ENCODE peak calls at places on chromosome 7, in five cellular contexts. W is lower lobe of right lung; U is tibial artery; C is CD4-positive, CD25-positive, alpha-beta regulatory T cell; Z is breast epithelium. Q is an unnamed sample.

GRCh38 chr7:1585142-1585981 is 15.5 kb upstream of the PSMG3 start:
- DNase-seq in W (no peak), U (no peak), C (no peak), Z (no peak), Q (no peak)

GRCh38 chr7:108455833-108456677 is at the start of gene NRCAM:
- DNase-seq in W (peak; percentile 51), U (no peak), C (peak; percentile 34), Z (no peak), Q (no peak)

GRCh38 chr7:125347264-125347663 is 417.6 kb upstream of the POT1 start:
- DNase-seq in W (no peak), U (no peak), C (no peak), Z (no peak), Q (no peak)

GRCh38 chr7:131600578-131600977 is 44.1 kb upstream of the PODXL start:
- DNase-seq in W (no peak), U (no peak), C (no peak), Z (no peak), Q (no peak)

GRCh38 chr7:102119213-102119651 is 167.4 kb upstream of the SH2B2 start:
- DNase-seq in W (no peak), U (no peak), C (no peak), Z (no peak), Q (no peak)

GRCh38 chr7:142311876-142312275 is 54.0 kb upstream of the PRSS58 start:
- DNase-seq in W (no peak), U (no peak), C (no peak), Z (no peak), Q (no peak)

GRCh38 chr7:10974717-10975032 is 1.0 kb downstream of the PHF14 start:
- DNase-seq in W (no peak), U (no peak), C (peak; percentile 34), Z (no peak), Q (no peak)

GRCh38 chr7:26103541-26104070 is 48.4 kb upstream of the NFE2L3 start:
- DNase-seq in W (no peak), U (no peak), C (no peak), Z (no peak), Q (no peak)

GRCh38 chr7:117862378-117862777 is 10.9 kb downstream of the CTTNBP2 start:
- DNase-seq in W (no peak), U (no peak), C (no peak), Z (no peak), Q (no peak)

GRCh38 chr7:157926107-157926506 is 589.3 kb downstream of the DNAJB6 start:
- DNase-seq in W (no peak), U (no peak), C (no peak), Z (no peak), Q (no peak)

GRCh38 chr7:51187941-51188340 is 128.7 kb downstream of the COBL start:
- DNase-seq in W (no peak), U (no peak), C (no peak), Z (no peak), Q (no peak)

GRCh38 chr7:16702433-16702832 is 51.1 kb upstream of the TSPAN13 start:
- DNase-seq in W (no peak), U (no peak), C (no peak), Z (no peak), Q (no peak)

GRCh38 chr7:301291-302053 is 11.5 kb downstream of the FOXL3 start:
- DNase-seq in W (no peak), U (peak; percentile 57), C (no peak), Z (no peak), Q (no peak)

GRCh38 chr7:127530148-127530547 is 55.2 kb downstream of the GCC1 start:
- DNase-seq in W (no peak), U (no peak), C (no peak), Z (no peak), Q (no peak)

GRCh38 chr7:44693641-44694313 is 54.9 kb upstream of the ZMIZ2 start:
- DNase-seq in W (peak; percentile 45), U (no peak), C (no peak), Z (no peak), Q (no peak)

GRCh38 chr7:8228766-8229674 is 32.9 kb downstream of the ICA1 start:
- DNase-seq in W (no peak), U (no peak), C (no peak), Z (no peak), Q (no peak)

GRCh38 chr7:95327356-95327755 is 3.0 kb upstream of the PON1 start:
- DNase-seq in W (no peak), U (no peak), C (no peak), Z (no peak), Q (no peak)

GRCh38 chr7:99109108-99110051 is 34.5 kb downstream of the SMURF1 start:
- DNase-seq in W (no peak), U (peak; percentile 71), C (peak; percentile 29), Z (no peak), Q (no peak)

GRCh38 chr7:54799792-54800191 is 40.8 kb upstream of the SEC61G start:
- DNase-seq in W (no peak), U (no peak), C (no peak), Z (no peak), Q (no peak)

GRCh38 chr7:127536426-127537152 is 48.8 kb downstream of the GCC1 start:
- DNase-seq in W (no peak), U (no peak), C (no peak), Z (no peak), Q (no peak)

GRCh38 chr7:151174246-151175046 is 7.0 kb upstream of the GBX1 start:
- DNase-seq in W (no peak), U (peak; percentile 64), C (peak; percentile 14), Z (no peak), Q (no peak)

GRCh38 chr7:16708496-16708895 is 45.1 kb upstream of the TSPAN13 start:
- DNase-seq in W (no peak), U (no peak), C (no peak), Z (no peak), Q (no peak)

GRCh38 chr7:27677912-27678612 is 15.4 kb upstream of the HIBADH start:
- DNase-seq in W (no peak), U (no peak), C (no peak), Z (no peak), Q (no peak)

GRCh38 chr7:130352335-130353074 is 7.9 kb downstream of the CPA5 start:
- DNase-seq in W (no peak), U (no peak), C (no peak), Z (no peak), Q (no peak)
- H3K4me3 ChIP-seq in W (no peak overlapping the region), U (no peak overlapping the region), C (no peak overlapping the region), Z (peak overlapping the region; percentile 34), Q (peak overlapping the region; percentile 19)

GRCh38 chr7:30562909-30563308 is 31.8 kb upstream of the GARS1 start:
- DNase-seq in W (no peak), U (no peak), C (no peak), Z (no peak), Q (no peak)

GRCh38 chr7:30564243-30564892 is 30.3 kb upstream of the GARS1 start:
- DNase-seq in W (peak; percentile 78), U (peak; percentile 85), C (peak; percentile 83), Z (peak; percentile 79), Q (no peak)

GRCh38 chr7:30561389-30561788 is 33.3 kb upstream of the GARS1 start:
- DNase-seq in W (no peak), U (no peak), C (no peak), Z (no peak), Q (no peak)

GRCh38 chr7:30563326-30563942 is 31.2 kb upstream of the GARS1 start:
- DNase-seq in W (peak; percentile 20), U (no peak), C (no peak), Z (peak; percentile 59), Q (no peak)

GRCh38 chr7:30562498-30562897 is 32.2 kb upstream of the GARS1 start:
- DNase-seq in W (no peak), U (no peak), C (no peak), Z (no peak), Q (no peak)
- H3K36me3 ChIP-seq in W (peaks cover 60% of the 10 kb centered on the region), U (peaks cover 11% of the 10 kb centered on the region), C (peaks cover 29% of the 10 kb centered on the region), Z (no peaks in the 10 kb centered on the region), Q (peaks cover 54% of the 10 kb centered on the region)

DNA sequence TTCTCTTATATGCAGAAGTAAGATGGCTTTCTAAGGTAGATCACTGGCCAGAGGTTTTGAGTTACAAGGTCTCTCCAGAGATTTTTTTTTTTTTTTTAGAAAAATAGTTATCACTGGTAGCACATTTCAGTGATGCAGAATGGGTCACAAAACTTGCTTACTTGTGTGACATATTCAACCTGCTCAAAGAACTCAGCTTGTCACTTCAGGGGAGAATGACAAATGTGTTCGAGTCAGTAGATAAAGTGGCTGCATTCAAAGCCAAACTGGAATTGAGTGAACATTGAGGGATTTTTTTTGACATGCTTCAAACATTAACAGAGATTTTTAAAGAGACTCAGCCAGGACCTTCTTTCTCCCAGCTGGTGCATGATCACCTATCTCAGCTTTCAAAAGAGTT is 33.4 kb downstream of the PHTF2 start:
- DNase-seq in W (no peak), U (no peak), C (no peak), Z (no peak), Q (no peak)
- H3K27ac ChIP-seq in W (no peak overlapping the region), U (no peak overlapping the region), C (peak overlapping the region; percentile 45), Z (no peak overlapping the region), Q (no peak overlapping the region)

GRCh38 chr7:155371884-155372781 is 74.5 kb downstream of the INSIG1 start:
- DNase-seq in W (peak; percentile 49), U (no peak), C (peak; percentile 25), Z (no peak), Q (no peak)

GRCh38 chr7:155372782-155373358 is 75.2 kb downstream of the INSIG1 start:
- DNase-seq in W (no peak), U (no peak), C (no peak), Z (no peak), Q (no peak)

GRCh38 chr7:155373359-155374273 is 75.9 kb downstream of the INSIG1 start:
- DNase-seq in W (no peak), U (no peak), C (no peak), Z (no peak), Q (no peak)

GRCh38 chr7:155375337-155376277 is 77.9 kb downstream of the INSIG1 start:
- DNase-seq in W (no peak), U (no peak), C (no peak), Z (no peak), Q (no peak)

DNA sequence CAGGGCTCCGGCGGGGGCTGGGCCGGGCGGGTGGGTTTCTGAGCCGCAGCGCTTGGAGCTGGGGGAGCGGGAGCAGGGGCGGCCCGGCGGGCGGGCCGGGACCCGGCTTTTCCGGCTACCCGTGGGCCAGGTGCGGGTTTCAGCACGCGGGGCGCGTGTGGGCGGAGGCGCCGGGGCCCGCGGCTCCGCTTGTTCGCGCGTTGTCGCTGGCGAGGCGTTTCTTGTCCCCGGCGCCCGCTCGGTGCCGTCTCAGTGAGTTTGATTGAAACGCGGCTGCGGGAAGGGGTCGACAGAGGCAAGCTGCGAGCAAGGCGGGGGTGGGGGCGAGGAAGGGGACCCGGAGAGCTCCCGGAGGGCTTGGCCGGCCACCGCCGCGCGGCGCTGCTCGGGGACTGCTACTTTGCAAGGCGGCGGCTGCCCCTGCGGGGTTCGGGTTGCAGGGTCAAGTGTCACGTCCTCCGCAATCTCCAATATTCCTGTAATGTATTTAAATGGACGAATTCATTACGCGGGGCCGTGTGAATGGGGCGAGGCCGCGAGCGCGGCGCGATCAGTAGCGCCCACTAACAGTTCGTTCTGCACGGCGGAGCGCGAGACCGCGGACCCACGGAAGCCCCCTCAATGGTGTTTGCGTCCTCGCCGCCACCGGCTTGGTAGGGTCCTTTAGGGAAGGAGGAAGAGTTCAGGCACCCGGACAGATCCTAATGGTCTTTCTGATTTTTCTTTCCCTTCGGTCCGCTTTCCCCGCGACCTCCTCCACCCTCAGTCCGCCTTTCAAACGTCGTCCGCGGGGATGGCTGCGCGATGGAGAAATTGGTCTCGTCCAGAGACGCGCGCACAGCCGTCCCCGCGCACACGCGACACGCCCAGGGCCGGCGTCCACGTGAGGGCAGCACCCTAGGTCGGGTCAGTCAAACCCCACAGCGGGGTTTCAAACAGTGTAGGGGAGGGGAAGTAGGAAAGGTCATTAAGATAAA is 76.9 kb downstream of the INSIG1 start:
- DNase-seq in W (no peak), U (no peak), C (no peak), Z (no peak), Q (no peak)
- H3K4me3 ChIP-seq in W (peak overlapping the region; percentile 33), U (peak overlapping the region; percentile 45), C (no peak overlapping the region), Z (peak overlapping the region; percentile 61), Q (no peak overlapping the region)